ENCODE peak calls at places on chromosomes 6 and 20, in ten cellular contexts. F, A, G, V, M, D, E, X, L and P are unnamed samples.

GRCh38 chr6:168828800-168829199 is 387.8 kb downstream of the SMOC2 start:
- DNase-seq in F (no peak), M (no peak), G (no peak), V (no peak), X (no peak), E (no peak), D (no peak), A (no peak), L (no peak), P (no peak)

GRCh38 chr6:21731411-21732031 is 138.0 kb downstream of the SOX4 start:
- DNase-seq in M (no peak), A (no peak), F (no peak), L (peak), V (no peak), X (no peak), G (peak), E (peak), D (no peak), P (no peak)

GRCh38 chr20:44109951-44110361 is 77.0 kb downstream of the JPH2 start:
- DNase-seq in E (no peak), F (no peak), X (no peak), V (no peak), G (no peak), A (no peak), L (no peak), D (peak), M (no peak), P (no peak)

GRCh38 chr6:99905209-99906106 is 88.6 kb downstream of the MCHR2 start:
- DNase-seq in L (peak), A (no peak), D (peak), E (peak), G (peak), V (peak), X (no peak), M (peak), F (peak), P (peak)

GRCh38 chr6:161630674-161631073 is 356.8 kb upstream of the AGPAT4 start:
- DNase-seq in L (no peak), D (no peak), G (no peak), F (peak), M (no peak), V (no peak), A (no peak), X (no peak), E (no peak), P (no peak)

GRCh38 chr6:13953061-13953705 is 28.4 kb downstream of the RNF182 start:
- DNase-seq in V (no peak), F (peak), D (no peak), E (no peak), G (no peak), L (peak), M (no peak), X (no peak), A (no peak), P (no peak)

GRCh38 chr6:116016846-116017545 is 43.7 kb downstream of the FRK start:
- DNase-seq in D (no peak), A (no peak), X (no peak), E (no peak), V (no peak), F (no peak), L (peak), G (no peak), M (no peak), P (no peak)

GRCh38 chr20:17822039-17822438 is 122.3 kb downstream of the BANF2 start:
- DNase-seq in X (no peak), E (peak), A (no peak), V (no peak), F (peak), M (no peak), G (no peak), D (no peak), L (peak), P (no peak)

GRCh38 chr6:131937703-131938631 is 13.2 kb downstream of the CCN2 start:
- DNase-seq in A (no peak), E (no peak), D (no peak), X (no peak), L (peak), F (peak), M (no peak), V (no peak), G (no peak), P (no peak)